ENCODE peak calls at places on chromosome 14, in six cellular contexts. M is upper lobe of right lung, S is pancreas, X is heart left ventricle, Z is ascending aorta, C is stomach. K is an unnamed sample. For H3K27me3 and H3K4me1, the result is how much of the 10 kb centered on the place peaks cover.

GRCh38 chr14:52950410-52950897 is 396 bp downstream of the FERMT2 start:
- DNase-seq in M (peak), S (peak), Z (peak), C (peak), X (peak), K (peak)

GRCh38 chr14:104638190-104638589 is 33.6 kb upstream of the TMEM179 start:
- DNase-seq in S (no peak), Z (no peak), C (no peak), M (no peak), X (no peak), K (no peak)

GRCh38 chr14:19838433-19838832 is 34.9 kb downstream of the OR4N2 start:
- DNase-seq in Z (no peak), M (no peak), S (no peak), X (no peak), C (no peak), K (no peak)

GRCh38 chr14:63542231-63542999 is 762 bp downstream of the PPP2R5E start:
- DNase-seq in Z (peak), X (no peak), S (no peak), M (no peak), C (no peak), K (peak)

GRCh38 chr14:65229431-65230286 is 127.3 kb upstream of the MAX start:
- DNase-seq in M (peak), Z (no peak), S (peak), X (peak), C (peak), K (peak)

GRCh38 chr14:44149597-44149996 is 357.5 kb downstream of the FSCB start:
- DNase-seq in M (no peak), X (no peak), C (no peak), Z (no peak), S (no peak), K (no peak)

GRCh38 chr14:61153914-61154545 is 127.1 kb downstream of the TMEM30B start:
- DNase-seq in Z (no peak), X (no peak), S (no peak), M (no peak), C (no peak), K (no peak)

GRCh38 chr14:93736378-93737014 is 51.8 kb downstream of the PRIMA1 start:
- DNase-seq in M (no peak), S (no peak), Z (no peak), X (no peak), C (peak), K (no peak)

GRCh38 chr14:71469936-71470335 is 462.3 kb upstream of the RGS6 start:
- DNase-seq in Z (no peak), M (no peak), C (no peak), S (no peak), X (no peak), K (no peak)

GRCh38 chr14:72610831-72611200 is 283.1 kb downstream of the DPF3 start:
- DNase-seq in C (no peak), X (no peak), Z (no peak), M (no peak), S (no peak), K (no peak)

GRCh38 chr14:96660667-96661066 is 136.5 kb upstream of the VRK1 start:
- DNase-seq in X (no peak), S (no peak), M (no peak), C (no peak), Z (no peak), K (no peak)

GRCh38 chr14:101104485-101104884 is 201.0 kb upstream of the RTL1 start:
- DNase-seq in S (no peak), Z (peak), C (no peak), X (no peak), M (no peak), K (no peak)

GRCh38 chr14:43449291-43449690 is 1057.8 kb downstream of the FSCB start:
- DNase-seq in C (no peak), S (no peak), M (no peak), Z (no peak), X (no peak), K (no peak)

GRCh38 chr14:90056821-90057220 is 5.0 kb upstream of the KCNK13 start:
- DNase-seq in M (no peak), S (no peak), C (no peak), X (no peak), Z (no peak), K (no peak)

GRCh38 chr14:90060312-90060964 is 1.4 kb upstream of the KCNK13 start:
- DNase-seq in M (peak), S (peak), C (peak), X (peak), Z (no peak), K (peak)

GRCh38 chr14:90060965-90061848 is 587 bp upstream of the KCNK13 start:
- DNase-seq in Z (no peak), M (no peak), X (no peak), S (no peak), C (no peak), K (no peak)

GRCh38 chr14:90061849-90062794 is at the start of gene KCNK13:
- DNase-seq in M (no peak), Z (no peak), X (no peak), S (peak), C (no peak), K (peak)

DNA sequence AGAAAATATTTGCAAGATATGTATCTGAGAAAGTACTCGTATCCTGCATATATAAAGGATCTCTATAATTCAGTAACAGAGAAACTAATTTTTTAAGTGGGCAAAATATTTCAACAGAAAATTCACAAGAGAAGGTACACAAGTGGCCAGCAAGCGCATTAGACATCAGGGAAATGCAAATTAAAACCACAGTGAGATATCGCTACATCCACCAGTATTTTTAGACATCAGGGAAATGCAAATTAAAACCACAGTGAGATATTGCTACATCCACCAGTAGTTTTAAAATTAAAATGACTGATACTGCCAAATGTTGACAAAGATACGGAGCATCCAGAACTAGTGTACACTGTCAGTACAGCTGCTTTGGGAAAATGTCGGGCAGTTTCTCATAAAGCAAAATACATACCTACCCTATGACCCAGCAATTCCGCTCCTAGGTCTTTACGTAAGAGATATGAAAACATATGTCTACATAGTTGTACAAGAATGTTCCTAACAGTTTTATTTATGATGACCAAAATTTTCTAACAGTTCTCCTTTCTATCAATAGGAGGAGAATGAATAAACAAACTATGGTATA is 2.8 kb upstream of the KCNK13 start:
- DNase-seq in C (no peak), Z (no peak), M (no peak), X (no peak), S (no peak), K (no peak)
- H3K27me3 ChIP-seq in C (half or more), Z (under half), M (half or more), X (under half), S (under half), K (half or more)

GRCh38 chr14:75254901-75255300 is 23.7 kb upstream of the FOS start:
- DNase-seq in Z (no peak), S (no peak), M (peak), C (no peak), X (no peak), K (no peak)

GRCh38 chr14:75249958-75250336 is 28.7 kb upstream of the FOS start:
- DNase-seq in Z (no peak), M (no peak), S (no peak), C (no peak), X (no peak), K (no peak)

GRCh38 chr14:75254381-75254821 is 24.2 kb upstream of the FOS start:
- DNase-seq in M (peak), X (no peak), C (peak), Z (no peak), S (peak), K (peak)

GRCh38 chr14:75250800-75251199 is 27.8 kb upstream of the FOS start:
- DNase-seq in S (no peak), M (no peak), Z (no peak), C (no peak), X (no peak), K (no peak)

GRCh38 chr14:75252254-75252837 is 26.3 kb upstream of the FOS start:
- DNase-seq in M (peak), S (peak), C (peak), X (no peak), Z (no peak), K (no peak)
- H3K4me1 ChIP-seq in M (under half), S (under half), C (under half), X (under half), Z (under half), K (under half)

GRCh38 chr14:88929656-88930436 is 105.4 kb downstream of the TTC8 start:
- DNase-seq in M (no peak), S (no peak), Z (no peak), X (no peak), C (no peak), K (no peak)
- TF ChIP-seq CTCF in M (no peak), S (no peak), Z (no peak), X (no peak), C (no peak), K (no peak)

GRCh38 chr14:51817326-51817725 is 43.1 kb upstream of the GNG2 start:
- DNase-seq in X (no peak), M (no peak), C (no peak), Z (no peak), S (no peak), K (no peak)

GRCh38 chr14:51821822-51822221 is 38.6 kb upstream of the GNG2 start:
- DNase-seq in X (no peak), S (no peak), Z (no peak), C (no peak), M (no peak), K (no peak)

GRCh38 chr14:51818748-51819386 is 41.5 kb upstream of the GNG2 start:
- DNase-seq in X (no peak), S (no peak), Z (no peak), M (no peak), C (no peak), K (no peak)

GRCh38 chr14:51816031-51816430 is 44.4 kb upstream of the GNG2 start:
- DNase-seq in M (no peak), C (no peak), X (no peak), S (no peak), Z (no peak), K (no peak)
- H3K27me3 ChIP-seq in M (under half), C (under half), X (under half), S (under half), Z (under half), K (under half)

GRCh38 chr14:22491683-22492483 is 97.1 kb downstream of the DAD1 start:
- DNase-seq in S (no peak), C (no peak), M (no peak), X (no peak), Z (no peak), K (no peak)

GRCh38 chr14:22492601-22493000 is 96.4 kb downstream of the DAD1 start:
- DNase-seq in Z (no peak), C (no peak), M (no peak), S (no peak), X (no peak), K (no peak)

GRCh38 chr14:22494486-22495135 is 94.4 kb downstream of the DAD1 start:
- DNase-seq in S (no peak), X (no peak), C (no peak), M (no peak), Z (no peak), K (no peak)

GRCh38 chr14:22493753-22494152 is 95.3 kb downstream of the DAD1 start:
- DNase-seq in C (no peak), S (no peak), Z (no peak), M (no peak), X (peak), K (no peak)

DNA sequence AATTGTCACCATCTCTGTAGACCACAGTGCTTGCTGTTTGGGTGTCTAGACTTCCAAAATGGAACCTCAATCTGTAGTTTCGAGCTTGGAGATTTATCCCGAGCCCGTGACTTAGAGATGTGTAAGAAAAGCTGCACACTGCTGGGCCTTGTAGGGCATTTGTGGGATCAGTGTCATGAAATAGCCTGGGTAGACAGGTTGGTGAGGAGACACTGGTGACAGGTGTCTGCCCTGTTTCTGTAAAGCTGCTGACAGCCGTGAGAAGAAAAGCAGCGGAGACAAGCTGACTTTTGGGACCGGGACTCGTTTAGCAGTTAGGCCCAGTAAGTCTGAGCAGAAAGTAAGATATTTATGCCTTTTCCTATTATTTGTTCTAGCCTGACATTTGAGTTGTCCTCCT is 95.9 kb downstream of the DAD1 start:
- DNase-seq in C (no peak), X (no peak), S (no peak), Z (no peak), M (no peak), K (no peak)
- H3K4me1 ChIP-seq in C (under half), X (under half), S (under half), Z (under half), M (under half), K (under half)

DNA sequence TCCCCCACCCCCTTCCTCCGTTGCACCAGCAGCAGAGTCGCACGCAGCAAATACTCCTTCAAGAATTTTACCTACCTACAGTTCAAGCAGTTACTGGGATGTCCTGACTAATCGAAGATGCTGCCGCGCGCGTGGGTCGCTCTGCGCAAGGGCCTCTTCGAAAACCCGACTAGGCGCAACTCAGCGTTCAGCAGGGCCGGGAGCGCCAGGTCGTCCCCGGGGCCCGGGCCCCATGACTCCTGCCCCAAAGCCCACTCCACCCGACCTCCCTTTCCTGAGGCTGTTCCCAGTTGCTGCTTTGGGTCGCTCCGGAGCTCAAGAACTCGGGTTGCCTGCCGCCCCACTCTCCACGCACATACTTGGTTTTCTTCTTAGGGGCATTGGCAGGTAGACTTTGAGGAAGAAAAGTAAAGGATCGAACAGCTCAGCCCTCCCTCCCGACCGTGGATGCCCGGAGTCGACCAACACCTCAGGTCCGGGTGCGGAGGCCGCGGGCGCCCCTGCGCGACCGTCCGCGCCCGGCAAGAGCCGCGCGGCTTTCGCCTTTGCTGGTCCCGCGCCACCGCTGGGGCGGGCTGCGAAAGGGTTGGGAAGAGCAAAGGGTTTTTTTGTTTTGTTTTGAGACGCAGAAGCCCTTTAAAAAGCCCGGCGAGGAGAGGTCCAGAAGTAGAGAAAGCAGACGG is 1.9 kb downstream of the BMP4 start:
- DNase-seq in Z (peak), M (peak), S (no peak), X (peak), C (no peak), K (no peak)
- TF ChIP-seq CTCF in Z (no peak), M (no peak), S (no peak), X (no peak), C (no peak), K (no peak)

GRCh38 chr14:95597784-95598204 is 62.9 kb downstream of the GLRX5 start:
- DNase-seq in S (peak), C (no peak), M (no peak), X (no peak), Z (no peak), K (no peak)
- H3K27me3 ChIP-seq in S (under half), C (half or more), M (under half), X (under half), Z (under half), K (under half)

DNA sequence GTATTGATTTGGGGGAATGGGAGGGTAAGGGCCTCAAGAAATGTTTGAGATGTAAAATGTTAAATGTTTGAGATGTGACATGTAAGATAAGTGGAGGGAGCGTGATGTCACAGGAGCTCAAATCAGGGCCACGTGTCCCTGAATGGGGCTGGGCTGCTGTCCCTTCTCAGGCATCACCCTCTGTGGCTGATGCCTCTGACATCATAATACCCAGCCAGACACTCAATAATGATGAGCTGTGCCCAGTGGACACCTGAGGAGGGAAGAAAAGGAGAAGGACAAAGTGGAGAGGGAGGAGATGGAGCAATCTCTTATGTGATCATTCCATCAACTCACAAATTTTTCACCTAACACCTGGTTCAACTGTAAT is 120.8 kb downstream of the SAMD4A start:
- DNase-seq in S (no peak), X (peak), C (no peak), M (no peak), Z (no peak), K (no peak)
- H3K4me1 ChIP-seq in S (under half), X (under half), C (under half), M (under half), Z (under half), K (half or more)

DNA sequence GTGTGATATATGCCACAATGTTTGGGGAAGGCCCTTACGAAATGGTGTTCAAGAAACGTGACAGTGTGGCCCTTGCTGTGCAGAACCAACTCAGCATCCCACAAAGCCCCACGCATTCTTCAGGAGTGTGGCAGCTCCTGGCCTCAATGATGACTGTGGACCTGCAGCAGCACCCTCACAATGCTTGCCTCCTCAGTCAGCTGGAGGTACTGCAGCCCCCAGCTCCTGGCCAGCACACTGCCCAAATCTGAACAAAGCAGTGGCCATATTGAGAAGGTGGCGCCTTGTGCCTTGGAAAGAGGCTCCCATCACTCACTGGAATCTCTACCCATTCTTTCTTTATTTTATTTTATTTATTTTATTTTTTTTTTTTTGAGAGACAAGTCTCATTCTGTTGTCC is 10.4 kb downstream of the POLE2 start:
- DNase-seq in S (no peak), C (no peak), Z (no peak), X (no peak), M (no peak), K (no peak)
- TF ChIP-seq CTCF in S (no peak), C (no peak), Z (no peak), X (no peak), M (no peak), K (no peak)

GRCh38 chr14:105665247-105665950 is 139.0 kb downstream of the TMEM121 start:
- DNase-seq in Z (no peak), S (no peak), M (no peak), X (no peak), C (no peak), K (no peak)

GRCh38 chr14:105665951-105666277 is 139.5 kb downstream of the TMEM121 start:
- DNase-seq in C (no peak), X (no peak), Z (no peak), M (no peak), S (no peak), K (no peak)

GRCh38 chr14:105660816-105661531 is 134.6 kb downstream of the TMEM121 start:
- DNase-seq in Z (no peak), M (no peak), S (no peak), X (no peak), C (no peak), K (no peak)

GRCh38 chr14:105664691-105665090 is 138.3 kb downstream of the TMEM121 start:
- DNase-seq in S (no peak), C (no peak), Z (no peak), X (no peak), M (no peak), K (no peak)

DNA sequence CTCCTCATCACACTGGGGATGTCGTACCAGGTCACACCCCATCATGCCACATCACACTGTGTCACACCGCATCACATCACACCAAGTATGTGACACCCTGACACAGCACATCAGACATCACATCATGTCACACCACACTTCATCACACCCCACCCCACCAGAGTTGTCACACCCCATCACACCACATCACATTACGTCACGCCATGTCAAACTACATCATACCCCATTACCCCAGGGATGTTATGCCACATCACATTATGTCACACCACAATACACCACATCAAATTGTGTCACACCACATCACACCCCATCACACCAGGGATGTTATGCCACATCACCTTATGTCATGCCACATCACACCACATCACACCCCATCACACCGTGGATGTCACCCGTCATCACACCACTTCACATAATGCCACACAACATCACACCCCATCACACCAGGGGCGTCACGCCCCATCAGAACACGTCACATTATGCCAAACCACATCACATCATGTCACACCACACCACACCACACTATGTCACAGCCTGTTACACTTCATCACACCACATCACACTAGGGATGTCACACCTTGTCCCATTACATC is 133.6 kb downstream of the TMEM121 start:
- DNase-seq in S (no peak), Z (no peak), M (no peak), C (no peak), X (no peak), K (no peak)
- H3K27me3 ChIP-seq in S (under half), Z (under half), M (under half), C (under half), X (under half), K (under half)